ENCODE peak calls at places on chromosome 19, in five cellular contexts. Y is brain microvascular endothelial cell, C is uterus, M is MM.1S, H is mesothelial cell of epicardium. G is an unnamed sample.

GRCh38 chr19:41366089-41366488 is 2.1 kb upstream of the B9D2 start:
- DNase-seq in Y (no peak), C (no peak), M (peak), H (no peak), G (no peak)

GRCh38 chr19:38792250-38793111 is 3.5 kb downstream of the LGALS7B start:
- DNase-seq in Y (no peak), C (no peak), M (no peak), H (no peak), G (no peak)

GRCh38 chr19:46478356-46478986 is 7.1 kb upstream of the PNMA8A start:
- DNase-seq in Y (peak), C (no peak), M (no peak), H (no peak), G (no peak)

GRCh38 chr19:16588089-16588823 is 16.0 kb upstream of the SLC35E1 start:
- DNase-seq in Y (no peak), C (no peak), M (peak), H (no peak), G (no peak)

GRCh38 chr19:46073268-46073922 is 32.6 kb upstream of the IGFL4 start:
- DNase-seq in Y (no peak), C (no peak), M (no peak), H (no peak), G (no peak)

GRCh38 chr19:8578642-8579265 is 1.5 kb upstream of the MYO1F start:
- DNase-seq in Y (peak), C (peak), M (peak), H (peak), G (peak)

GRCh38 chr19:17281391-17282304 is at the start of gene ANKLE1:
- DNase-seq in Y (no peak), C (no peak), M (no peak), H (no peak), G (no peak)

GRCh38 chr19:57075801-57076492 is 43.8 kb upstream of the USP29 start:
- DNase-seq in Y (no peak), C (no peak), M (no peak), H (no peak), G (no peak)

GRCh38 chr19:34332027-34332786 is 32.8 kb upstream of the GPI start:
- DNase-seq in Y (no peak), C (no peak), M (no peak), H (no peak), G (no peak)

GRCh38 chr19:28582344-28582743 is 630.6 kb downstream of the UQCRFS1 start:
- DNase-seq in Y (no peak), C (no peak), M (no peak), H (no peak), G (no peak)

GRCh38 chr19:48819366-48819816 is 8.6 kb upstream of the BCAT2 start:
- DNase-seq in Y (no peak), C (peak), M (no peak), H (no peak), G (peak)

GRCh38 chr19:35290381-35291135 is 1.4 kb upstream of the MAG start:
- DNase-seq in Y (no peak), C (no peak), M (peak), H (no peak), G (no peak)

GRCh38 chr19:39160523-39160861 is 34.9 kb downstream of the PAK4 start:
- DNase-seq in Y (peak), C (no peak), M (no peak), H (no peak), G (peak)

GRCh38 chr19:54325194-54325621 is 12.2 kb upstream of the LILRA5 start:
- DNase-seq in Y (peak), C (no peak), M (peak), H (no peak), G (no peak)

GRCh38 chr19:31253816-31254551 is 95.3 kb downstream of the TSHZ3 start:
- DNase-seq in Y (no peak), C (no peak), M (no peak), H (no peak), G (no peak)

GRCh38 chr19:3458229-3458555 is 22.1 kb downstream of the SMIM24 start:
- DNase-seq in Y (peak), C (no peak), M (no peak), H (no peak), G (no peak)

GRCh38 chr19:46717716-46718143 is 816 bp upstream of the PRKD2 start:
- DNase-seq in Y (no peak), C (no peak), M (peak), H (no peak), G (no peak)

GRCh38 chr19:53823380-53824120 is 564 bp downstream of the NLRP12 start:
- DNase-seq in Y (no peak), C (no peak), M (no peak), H (no peak), G (no peak)

GRCh38 chr19:4456566-4456842 is 1.1 kb downstream of the UBXN6 start:
- DNase-seq in Y (peak), C (no peak), M (no peak), H (no peak), G (no peak)

GRCh38 chr19:33767898-33768413 is 28.7 kb upstream of the KCTD15 start:
- DNase-seq in Y (no peak), C (no peak), M (peak), H (peak), G (no peak)

DNA sequence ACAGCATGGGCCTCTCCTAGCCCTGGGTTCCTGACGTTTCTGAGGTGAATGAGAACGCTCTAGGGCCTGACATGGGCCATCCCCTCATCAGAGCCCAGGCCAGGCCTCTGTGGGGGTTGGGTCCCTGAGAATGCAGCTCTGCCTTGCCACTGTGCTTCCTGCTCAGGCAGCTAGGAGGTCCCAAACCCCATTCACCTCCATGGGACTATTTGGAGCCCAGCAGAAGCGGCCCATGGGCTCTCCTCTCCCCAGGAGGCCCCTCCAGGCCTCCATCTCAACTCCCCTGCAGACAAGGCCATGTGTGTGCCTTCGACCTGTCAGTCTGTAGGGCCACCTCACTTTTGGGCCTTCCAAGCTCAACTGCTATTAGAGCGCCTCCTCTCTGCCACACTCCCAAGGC is 36.9 kb downstream of the ELL start:
- DNase-seq in Y (no peak), C (no peak), M (no peak), H (no peak), G (no peak)
- TF ChIP-seq CTCF in Y (no peak), C (no peak), M (no peak), H (no peak), G (no peak)

DNA sequence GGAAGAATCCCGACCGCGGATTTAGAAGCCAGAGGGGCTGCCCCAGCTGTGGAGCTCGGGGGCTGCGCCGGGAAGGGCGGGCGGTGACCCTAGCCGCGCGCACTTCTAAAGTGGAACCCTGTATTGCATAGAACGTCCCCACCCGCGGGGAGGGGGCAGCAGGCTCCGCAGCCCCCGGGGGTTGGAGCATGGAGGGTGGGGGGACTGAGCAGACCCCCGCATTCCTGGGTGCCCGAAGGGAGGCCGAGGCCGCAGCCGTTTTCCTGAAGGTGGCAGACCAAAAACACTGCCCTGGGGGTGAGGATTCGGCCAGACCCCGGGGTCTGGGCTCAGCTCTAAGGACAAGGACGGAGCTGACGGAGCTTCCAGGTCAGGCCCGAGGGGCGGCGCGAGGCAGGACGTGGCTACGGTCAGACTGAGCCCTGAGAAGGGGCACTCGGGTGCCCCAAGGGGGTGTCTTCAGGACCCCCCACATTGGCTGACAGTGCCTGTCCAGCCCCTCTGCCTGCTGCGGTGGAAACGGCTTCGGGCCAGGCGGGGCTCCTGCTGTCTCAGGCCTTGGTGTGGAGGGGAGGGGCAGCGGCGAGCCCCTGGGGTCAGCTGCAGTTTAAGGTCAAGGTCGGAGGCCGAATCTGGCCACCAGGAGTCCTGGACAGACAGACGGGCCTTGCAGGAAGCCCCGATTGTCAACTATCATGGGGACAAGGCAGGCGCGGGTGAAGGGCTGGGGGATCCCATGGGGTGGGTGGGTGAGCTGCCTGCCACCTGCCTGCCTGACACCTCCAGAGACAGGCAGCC is 12.6 kb downstream of the MKNK2 start:
- DNase-seq in Y (no peak), C (no peak), M (peak), H (no peak), G (no peak)
- TF ChIP-seq CTCF in Y (no peak), C (no peak), M (no peak), H (no peak), G (no peak)

DNA sequence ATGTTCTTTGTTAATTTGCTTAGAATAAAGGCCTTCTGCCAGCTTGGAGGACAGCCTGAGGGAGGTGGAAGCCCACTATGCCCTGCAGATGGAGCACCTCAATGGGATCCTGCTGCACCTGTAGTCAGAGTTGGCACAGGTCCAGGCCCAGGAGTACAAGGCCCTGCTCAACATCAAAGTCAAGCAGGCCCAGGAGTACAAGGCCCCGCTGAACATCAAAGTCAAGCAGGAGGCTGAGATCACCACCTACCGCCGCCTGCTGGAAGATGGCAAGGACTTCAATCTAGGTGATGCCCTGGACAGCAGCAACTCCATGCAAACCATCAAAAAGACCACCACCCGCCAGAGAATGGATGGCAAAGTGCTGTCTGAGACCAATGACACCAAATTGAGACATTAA is 41.7 kb downstream of the ZNF85 start:
- DNase-seq in Y (no peak), C (no peak), M (no peak), H (no peak), G (no peak)
- TF ChIP-seq CTCF in Y (peak), C (no peak), M (no peak), H (no peak), G (no peak)

GRCh38 chr19:50318438-50318837 is 10.7 kb downstream of the KCNC3 start:
- DNase-seq in Y (no peak), C (no peak), M (no peak), H (no peak), G (no peak)

GRCh38 chr19:50317115-50317514 is 12.1 kb downstream of the KCNC3 start:
- DNase-seq in Y (no peak), C (no peak), M (no peak), H (no peak), G (no peak)

GRCh38 chr19:50314724-50315700 is 14.2 kb downstream of the KCNC3 start:
- DNase-seq in Y (no peak), C (no peak), M (no peak), H (no peak), G (no peak)

GRCh38 chr19:50313812-50314536 is 15.2 kb downstream of the KCNC3 start:
- DNase-seq in Y (no peak), C (no peak), M (no peak), H (no peak), G (no peak)

DNA sequence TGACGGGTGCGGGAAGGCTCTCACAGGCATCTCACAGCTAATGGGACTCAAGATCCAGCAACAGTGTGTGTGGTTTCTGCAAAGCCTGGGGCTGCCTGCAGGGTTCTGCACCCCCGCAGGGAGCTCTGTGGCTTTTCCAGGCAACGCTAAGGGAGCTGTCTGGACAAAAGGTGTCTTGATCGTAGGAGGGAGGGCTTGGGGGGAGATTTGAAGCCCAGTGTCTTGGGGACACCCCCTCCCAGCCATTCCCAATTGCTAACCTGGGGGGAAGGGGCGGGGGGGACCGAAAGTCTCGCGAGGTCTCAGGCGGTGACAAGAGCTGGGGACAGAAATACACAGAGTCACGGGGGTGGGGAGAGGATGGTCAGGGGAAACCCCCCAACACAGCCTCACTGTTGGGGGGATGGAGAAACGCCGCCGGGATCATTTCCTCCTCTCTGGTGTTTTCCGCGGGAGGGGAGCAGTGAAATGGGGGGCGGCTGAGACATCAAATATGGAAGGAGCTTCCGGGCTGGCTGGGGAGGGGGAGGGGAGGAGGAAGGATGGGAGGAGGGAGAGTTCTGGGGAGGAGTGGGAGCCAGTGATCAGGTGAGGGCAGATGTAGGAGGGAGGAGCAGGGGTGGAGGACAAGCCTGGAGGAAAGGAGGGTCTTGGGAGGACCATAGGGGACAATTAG is 13.3 kb downstream of the KCNC3 start:
- DNase-seq in Y (no peak), C (no peak), M (no peak), H (no peak), G (no peak)
- TF ChIP-seq CTCF in Y (no peak), C (no peak), M (no peak), H (no peak), G (no peak)

GRCh38 chr19:37779139-37780035 is at the start of gene ZNF573:
- DNase-seq in Y (peak), C (peak), M (peak), H (peak), G (peak)
- TF ChIP-seq CTCF in Y (peak), C (peak), M (peak), H (no peak), G (no peak)

DNA sequence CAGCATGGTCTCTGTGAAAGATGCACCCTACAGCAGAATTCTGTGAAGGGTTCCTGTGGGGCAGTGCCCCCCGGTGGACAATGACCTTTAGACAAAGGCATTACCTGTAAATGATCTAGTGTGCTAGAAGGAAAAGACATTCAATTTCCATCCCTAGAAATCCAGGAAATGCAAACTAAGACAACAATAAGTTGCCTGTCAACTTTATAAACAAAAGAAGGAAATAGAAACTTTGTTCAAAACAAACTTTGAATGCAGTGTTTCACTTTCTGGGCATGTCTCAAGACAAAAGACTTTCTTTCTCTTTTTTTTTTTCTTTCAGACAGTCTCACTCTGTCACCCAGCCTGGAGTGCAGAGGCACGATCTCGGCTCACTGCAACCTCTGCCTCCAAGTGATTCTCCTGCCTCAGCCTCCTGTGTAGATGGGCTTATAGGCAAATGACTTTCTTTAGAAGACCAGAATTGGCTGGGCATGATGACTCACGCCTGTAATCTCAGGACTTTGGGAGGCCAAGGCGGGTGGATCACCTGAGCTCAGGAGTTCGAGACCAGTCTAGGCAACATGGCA is 15.5 kb downstream of the TEX101 start:
- DNase-seq in Y (no peak), C (no peak), M (peak), H (no peak), G (no peak)
- TF ChIP-seq CTCF in Y (peak), C (no peak), M (peak), H (no peak), G (no peak)